ENCODE peak calls at places on chromosome 22, in six cellular contexts. C is astrocyte of the spinal cord, X is foreskin fibroblast, U is fibroblast of lung, A is T-cell, T is SK-MEL-5. V is an unnamed sample.

GRCh38 chr22:38238519-38239051 is 34.2 kb downstream of the TMEM184B start:
- DNase-seq in C (peak; percentile 46), X (peak; percentile 67), U (peak; percentile 76), A (no peak), T (no peak), V (peak; percentile 27)

GRCh38 chr22:46065733-46066454 is 84.4 kb upstream of the PPARA start:
- DNase-seq in C (peak; percentile 39), X (no peak), U (no peak), A (no peak), T (no peak), V (no peak)

GRCh38 chr22:27576413-27576812 is 225.1 kb downstream of the MN1 start:
- DNase-seq in C (no peak), X (no peak), U (no peak), A (no peak), T (no peak), V (no peak)

GRCh38 chr22:46178755-46179505 is 28.6 kb downstream of the PPARA start:
- DNase-seq in C (no peak), X (no peak), U (no peak), A (no peak), T (no peak), V (no peak)

GRCh38 chr22:37549704-37550059 is 10.6 kb upstream of the CDC42EP1 start:
- DNase-seq in C (peak; percentile 69), X (peak; percentile 54), U (peak; percentile 54), A (no peak), T (no peak), V (no peak)

GRCh38 chr22:47372596-47373385 is 610.3 kb downstream of the TBC1D22A start:
- DNase-seq in C (no peak), X (no peak), U (no peak), A (no peak), T (no peak), V (no peak)

GRCh38 chr22:38881464-38881871 is 9.5 kb upstream of the CBX6 start:
- DNase-seq in C (peak; percentile 34), X (peak; percentile 84), U (peak; percentile 97), A (no peak), T (peak; percentile 42), V (peak; percentile 88)

GRCh38 chr22:23232094-23232905 is 52.0 kb downstream of the BCR start:
- DNase-seq in C (no peak), X (no peak), U (no peak), A (no peak), T (no peak), V (no peak)

GRCh38 chr22:45421349-45422057 is 8.0 kb downstream of the RIBC2 start:
- DNase-seq in C (no peak), X (no peak), U (no peak), A (no peak), T (no peak), V (no peak)

GRCh38 chr22:41596776-41597634 is 7.4 kb upstream of the PMM1 start:
- DNase-seq in C (peak; percentile 41), X (no peak), U (peak; percentile 60), A (no peak), T (peak; percentile 78), V (no peak)

GRCh38 chr22:36148411-36148810 is 12.1 kb downstream of the APOL3 start:
- DNase-seq in C (no peak), X (no peak), U (no peak), A (no peak), T (no peak), V (no peak)

GRCh38 chr22:29030618-29031235 is 30.9 kb downstream of the C22orf31 start:
- DNase-seq in C (peak; percentile 96), X (peak; percentile 85), U (peak; percentile 83), A (no peak), T (no peak), V (peak; percentile 50)

GRCh38 chr22:40021401-40022000 is 26.7 kb downstream of the FAM83F start:
- DNase-seq in C (no peak), X (no peak), U (no peak), A (no peak), T (no peak), V (no peak)

GRCh38 chr22:42919199-42919598 is 62.1 kb upstream of the ARFGAP3 start:
- DNase-seq in C (no peak), X (no peak), U (no peak), A (no peak), T (no peak), V (no peak)

GRCh38 chr22:36486619-36487384 is 5.4 kb upstream of the TXN2 start:
- DNase-seq in C (peak; percentile 50), X (no peak), U (peak; percentile 61), A (peak; percentile 47), T (peak; percentile 69), V (peak; percentile 34)